ENCODE peak calls at places on chromosomes 4 and X, in five cellular contexts. B is HT1080; K is activated T-cell treated with anti-CD3 and anti-CD28 coated beads, Interleukin-2, amount 50 U/mL, for 24 hours; N is cardiac muscle cell; Z is GM12878. P is an unnamed sample.

GRCh38 chr4:100635899-100636298 is 118.1 kb upstream of the EMCN start:
- DNase-seq in B (no peak), K (no peak), N (no peak), Z (no peak), P (peak)

GRCh38 chrX:1883772-1884171 is 268.9 kb downstream of the ASMT start:
- DNase-seq in B (peak), K (no peak), N (peak), Z (no peak), P (peak)

GRCh38 chr4:183146478-183146877 is 47.4 kb downstream of the WWC2 start:
- DNase-seq in B (no peak), K (no peak), N (no peak), Z (no peak), P (no peak)

GRCh38 chrX:65723706-65724105 is 56.3 kb downstream of the MSN start:
- DNase-seq in B (no peak), K (no peak), N (peak), Z (peak), P (no peak)

GRCh38 chr4:112651641-112652040 is 14.7 kb downstream of the LARP7 start:
- DNase-seq in B (no peak), K (no peak), N (no peak), Z (no peak), P (no peak)

GRCh38 chr4:1979477-1980196 is 29.1 kb downstream of the NELFA start:
- DNase-seq in B (no peak), K (peak), N (no peak), Z (no peak), P (no peak)

GRCh38 chr4:107319386-107319785 is 283.3 kb upstream of the DKK2 start:
- DNase-seq in B (no peak), K (no peak), N (no peak), Z (no peak), P (no peak)

GRCh38 chrX:101415180-101416130 is 7.4 kb downstream of the HNRNPH2 start:
- DNase-seq in B (no peak), K (peak), N (peak), Z (peak), P (peak)

GRCh38 chr4:2933566-2934076 is 29.6 kb downstream of the NOP14 start:
- DNase-seq in B (no peak), K (peak), N (no peak), Z (no peak), P (no peak)

GRCh38 chr4:121428721-121429120 is 47.9 kb upstream of the QRFPR start:
- DNase-seq in B (peak), K (no peak), N (peak), Z (no peak), P (peak)

GRCh38 chr4:33890841-33891240 is 2353.5 kb downstream of the ARAP2 start:
- DNase-seq in B (no peak), K (no peak), N (peak), Z (no peak), P (no peak)

GRCh38 chr4:124980276-124980752 is 267.8 kb upstream of the ANKRD50 start:
- DNase-seq in B (peak), K (no peak), N (peak), Z (no peak), P (peak)

GRCh38 chr4:150136481-150136880 is 58.2 kb downstream of the DCLK2 start:
- DNase-seq in B (peak), K (no peak), N (peak), Z (no peak), P (no peak)

GRCh38 chr4:140861359-140862181 is 105.4 kb upstream of the TBC1D9 start:
- DNase-seq in B (peak), K (no peak), N (peak), Z (peak), P (peak)